ENCODE peak calls at places on chromosomes 1 and 21, in ten cellular contexts. Y is GM23338, V is fibroblast of lung, R is Peyer's patch, X is psoas muscle, F is mesendoderm, Z is dorsolateral prefrontal cortex, K is body of pancreas, O is aorta, B is lower lobe of right lung. U is an unnamed sample.

GRCh38 chr21:38917045-38917774 is 111.5 kb downstream of the ETS2 start:
- DNase-seq in Y (no peak), V (no peak), R (peak; percentile 45), X (no peak), F (no peak), Z (no peak), K (no peak), O (no peak), B (no peak), U (no peak)

GRCh38 chr21:29477941-29478340 is 179.2 kb downstream of the BACH1 start:
- DNase-seq in Y (no peak), V (peak; percentile 82), R (no peak), X (no peak), F (no peak), Z (no peak), K (no peak), O (no peak), B (no peak), U (no peak)

GRCh38 chr1:243421784-243422183 is 165.9 kb downstream of the SDCCAG8 start:
- DNase-seq in Y (peak; percentile 55), V (peak; percentile 72), R (no peak), X (no peak), F (peak; percentile 64), Z (no peak), K (peak; percentile 50), O (no peak), B (no peak), U (no peak)

GRCh38 chr21:20997308-20997632 is 939 bp upstream of the NCAM2 start:
- DNase-seq in Y (peak; percentile 36), V (peak; percentile 5), R (no peak), X (no peak), F (peak; percentile 34), Z (no peak), K (peak; percentile 11), O (no peak), B (no peak), U (no peak)

GRCh38 chr21:41170442-41170841 is 2.5 kb downstream of the BACE2 start:
- DNase-seq in Y (peak; percentile 74), V (peak; percentile 23), R (peak; percentile 65), X (peak; percentile 23), F (peak; percentile 77), Z (no peak), K (peak; percentile 79), O (peak; percentile 82), B (no peak), U (no peak)

GRCh38 chr1:154983776-154984466 is 777 bp downstream of the FLAD1 start:
- DNase-seq in Y (no peak), V (no peak), R (no peak), X (peak; percentile 9), F (no peak), Z (no peak), K (no peak), O (no peak), B (peak; percentile 47), U (peak; percentile 58)

GRCh38 chr1:95983831-95984230 is 737.8 kb upstream of the PTBP2 start:
- DNase-seq in Y (no peak), V (no peak), R (no peak), X (no peak), F (no peak), Z (no peak), K (no peak), O (no peak), B (no peak), U (no peak)

GRCh38 chr1:85581138-85581801 is 709 bp downstream of the CCN1 start:
- DNase-seq in Y (peak; percentile 68), V (peak; percentile 94), R (peak; percentile 84), X (peak; percentile 80), F (peak; percentile 87), Z (no peak), K (peak; percentile 83), O (peak; percentile 86), B (peak; percentile 81), U (peak; percentile 92)

GRCh38 chr1:89407355-89407754 is 43.5 kb downstream of the GBP6 start:
- DNase-seq in Y (no peak), V (peak; percentile 66), R (no peak), X (no peak), F (no peak), Z (no peak), K (no peak), O (no peak), B (no peak), U (no peak)

GRCh38 chr1:153619171-153619570 is 3.0 kb upstream of the S100A14 start:
- DNase-seq in Y (no peak), V (no peak), R (no peak), X (no peak), F (no peak), Z (no peak), K (no peak), O (peak; percentile 32), B (no peak), U (no peak)

GRCh38 chr1:244796719-244797406 is 38.6 kb upstream of the COX20 start:
- DNase-seq in Y (peak; percentile 81), V (peak; percentile 75), R (no peak), X (no peak), F (peak; percentile 59), Z (peak; percentile 76), K (peak; percentile 83), O (no peak), B (no peak), U (no peak)

GRCh38 chr1:112589766-112590165 is 29.2 kb downstream of the ST7L start:
- DNase-seq in Y (no peak), V (no peak), R (no peak), X (no peak), F (peak; percentile 1), Z (no peak), K (no peak), O (no peak), B (no peak), U (no peak)

GRCh38 chr1:54543729-54544496 is 4.1 kb upstream of the ACOT11 start:
- DNase-seq in Y (no peak), V (no peak), R (no peak), X (no peak), F (no peak), Z (no peak), K (no peak), O (no peak), B (no peak), U (no peak)

GRCh38 chr1:221543529-221544120 is 198.3 kb downstream of the DUSP10 start:
- DNase-seq in Y (peak; percentile 58), V (peak; percentile 72), R (no peak), X (no peak), F (peak; percentile 51), Z (no peak), K (no peak), O (no peak), B (no peak), U (no peak)

GRCh38 chr1:192474080-192474683 is 101.4 kb upstream of the RGS1 start:
- DNase-seq in Y (peak; percentile 71), V (peak; percentile 54), R (no peak), X (no peak), F (peak; percentile 25), Z (no peak), K (no peak), O (no peak), B (no peak), U (no peak)

DNA sequence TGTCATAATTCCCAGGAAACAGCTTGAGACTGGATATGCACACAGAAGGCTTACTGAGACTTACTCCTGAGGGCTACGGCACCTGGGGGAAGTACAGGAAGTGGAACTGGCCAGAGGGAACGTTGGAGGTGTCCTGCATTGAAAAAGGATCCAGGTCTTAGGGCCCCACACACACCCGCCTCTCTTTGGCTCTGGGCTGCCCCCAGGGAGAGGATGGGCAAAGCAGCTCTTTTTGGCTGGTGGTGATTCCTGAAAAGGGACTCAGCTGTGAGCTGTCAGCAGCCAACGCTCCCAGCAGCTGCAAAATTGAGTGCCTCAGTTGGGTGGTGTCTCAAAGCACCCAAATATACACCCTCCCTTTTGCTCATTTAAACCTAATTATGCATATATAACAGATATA is 213.2 kb downstream of the TNR start:
- DNase-seq in Y (no peak), V (no peak), R (no peak), X (no peak), F (no peak), Z (no peak), K (no peak), O (no peak), B (no peak), U (no peak)
- H3K27me3 ChIP-seq in Y (no peaks in the 10 kb centered on the region), V (no peaks in the 10 kb centered on the region), R (no peaks in the 10 kb centered on the region), X (no peaks in the 10 kb centered on the region), F (no peaks in the 10 kb centered on the region), Z (no peaks in the 10 kb centered on the region), K (no peaks in the 10 kb centered on the region), O (no peaks in the 10 kb centered on the region), B (no peaks in the 10 kb centered on the region), U (no peaks in the 10 kb centered on the region)

GRCh38 chr1:20947409-20947808 is 160.3 kb upstream of the HP1BP3 start:
- DNase-seq in Y (no peak), V (no peak), R (no peak), X (no peak), F (no peak), Z (no peak), K (no peak), O (no peak), B (no peak), U (no peak)

GRCh38 chr1:20948091-20948490 is 161.0 kb upstream of the HP1BP3 start:
- DNase-seq in Y (peak; percentile 20), V (no peak), R (no peak), X (no peak), F (peak; percentile 23), Z (no peak), K (no peak), O (no peak), B (no peak), U (no peak)

GRCh38 chr1:20956272-20956671 is 169.2 kb upstream of the HP1BP3 start:
- DNase-seq in Y (no peak), V (no peak), R (no peak), X (no peak), F (peak; percentile 14), Z (no peak), K (no peak), O (no peak), B (no peak), U (no peak)

DNA sequence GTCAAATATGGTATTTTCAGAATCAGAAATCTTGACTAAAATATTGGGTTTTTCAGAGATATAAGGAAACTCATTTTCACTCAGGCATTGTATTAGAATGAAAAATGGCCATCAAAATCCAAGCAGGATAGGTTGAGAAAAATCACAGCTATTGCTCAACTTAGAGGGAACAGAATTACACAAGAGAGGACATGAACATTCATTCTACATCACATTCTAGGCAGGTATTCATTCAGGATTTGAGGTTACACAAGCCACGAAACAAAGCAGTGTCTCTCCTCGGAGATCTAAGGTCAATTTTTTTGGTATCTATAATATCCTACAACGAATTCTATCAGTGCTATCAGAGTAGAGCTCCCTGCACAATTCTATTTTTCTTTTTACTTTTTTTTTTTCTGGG is 163.6 kb upstream of the HP1BP3 start:
- DNase-seq in Y (no peak), V (no peak), R (no peak), X (no peak), F (no peak), Z (no peak), K (no peak), O (no peak), B (no peak), U (no peak)
- H3K4me3 ChIP-seq in Y (no peak overlapping the region), V (no peak overlapping the region), R (no peak overlapping the region), X (no peak overlapping the region), F (no peak overlapping the region), Z (no peak overlapping the region), K (no peak overlapping the region), O (no peak overlapping the region), B (no peak overlapping the region), U (no peak overlapping the region)

GRCh38 chr1:3032371-3032862 is 11.2 kb downstream of the ACTRT2 start:
- DNase-seq in Y (no peak), V (no peak), R (peak; percentile 42), X (no peak), F (no peak), Z (peak; percentile 24), K (no peak), O (peak; percentile 63), B (no peak), U (peak; percentile 60)
- H3K27me3 ChIP-seq in Y (no peaks in the 10 kb centered on the region), V (no peaks in the 10 kb centered on the region), R (no peaks in the 10 kb centered on the region), X (peaks cover 51% of the 10 kb centered on the region), F (no peaks in the 10 kb centered on the region), Z (no peaks in the 10 kb centered on the region), K (no peaks in the 10 kb centered on the region), O (no peaks in the 10 kb centered on the region), B (peaks cover 36% of the 10 kb centered on the region), U (peaks cover 30% of the 10 kb centered on the region)

GRCh38 chr1:247110627-247111258 is 6.6 kb upstream of the ZNF669 start:
- DNase-seq in Y (peak; percentile 58), V (peak; percentile 19), R (no peak), X (no peak), F (no peak), Z (no peak), K (no peak), O (no peak), B (no peak), U (no peak)
- H3K4me3 ChIP-seq in Y (peak overlapping the region; percentile 83), V (peak overlapping the region; percentile 72), R (peak overlapping the region; percentile 70), X (peak overlapping the region; percentile 89), F (no peak overlapping the region), Z (peak overlapping the region; percentile 71), K (peak overlapping the region; percentile 60), O (peak overlapping the region; percentile 62), B (peak overlapping the region; percentile 61), U (peak overlapping the region; percentile 65)